ENCODE peak calls at places on chromosome X, in five cellular contexts. J, U, T, F and W are unnamed samples.
A peak's percentile ranks its signal among the peaks of the same experiment; 100 is the strongest.

GRCh38 chrX:15343075-15343476 is 7.8 kb upstream of the PIGA start:
- DNase-seq in J (no peak), U (peak; percentile 35), T (no peak), F (no peak), W (no peak)

GRCh38 chrX:153621949-153622598 is 23.1 kb upstream of the CCNQ start:
- DNase-seq in J (no peak), U (no peak), T (no peak), F (peak; percentile 55), W (no peak)

GRCh38 chrX:48694776-48695523 is 1.6 kb upstream of the SUV39H1 start:
- DNase-seq in J (no peak), U (no peak), T (no peak), F (no peak), W (no peak)

GRCh38 chrX:119667111-119667928 is 25.6 kb downstream of the SEPTIN6 start:
- DNase-seq in J (no peak), U (no peak), T (no peak), F (no peak), W (no peak)

GRCh38 chrX:43836435-43837184 is 45.6 kb downstream of the MAOB start:
- DNase-seq in J (no peak), U (no peak), T (no peak), F (no peak), W (no peak)

GRCh38 chrX:77442728-77443127 is 4.5 kb upstream of the FGF16 start:
- DNase-seq in J (no peak), U (no peak), T (no peak), F (no peak), W (no peak)

GRCh38 chrX:123834116-123834515 is 25.7 kb upstream of the XIAP start:
- DNase-seq in J (no peak), U (no peak), T (no peak), F (no peak), W (no peak)

GRCh38 chrX:45900751-45901150 is 644.5 kb downstream of the ZNF674 start:
- DNase-seq in J (no peak), U (no peak), T (no peak), F (no peak), W (no peak)

GRCh38 chrX:112840382-112841113 is at the start of gene AMOT:
- DNase-seq in J (peak; percentile 81), U (peak; percentile 76), T (peak; percentile 79), F (peak; percentile 90), W (peak; percentile 13)

GRCh38 chrX:132488819-132489255 is at the start of gene MBNL3:
- DNase-seq in J (peak; percentile 54), U (peak; percentile 54), T (peak; percentile 40), F (peak; percentile 80), W (peak; percentile 35)

GRCh38 chrX:110341189-110342035 is 17.2 kb upstream of the RTL9 start:
- DNase-seq in J (no peak), U (no peak), T (no peak), F (no peak), W (no peak)

GRCh38 chrX:151698485-151698884 is 3.2 kb downstream of the PRRG3 start:
- DNase-seq in J (no peak), U (no peak), T (no peak), F (no peak), W (no peak)

GRCh38 chrX:64093761-64094160 is 111.7 kb downstream of the AMER1 start:
- DNase-seq in J (no peak), U (no peak), T (no peak), F (no peak), W (no peak)

GRCh38 chrX:21740329-21741274 is 17.3 kb downstream of the SMPX start:
- DNase-seq in J (peak; percentile 5), U (no peak), T (peak; percentile 43), F (no peak), W (no peak)

GRCh38 chrX:87517571-87518141 is at the start of gene KLHL4:
- DNase-seq in J (no peak), U (no peak), T (no peak), F (no peak), W (no peak)

GRCh38 chrX:51484616-51485015 is 11.8 kb downstream of the NUDT11 start:
- DNase-seq in J (no peak), U (no peak), T (no peak), F (no peak), W (no peak)

GRCh38 chrX:139965421-139965820 is at the start of gene CXorf66:
- DNase-seq in J (no peak), U (no peak), T (no peak), F (no peak), W (no peak)

GRCh38 chrX:137428777-137429564 is 137.0 kb upstream of the ZIC3 start:
- DNase-seq in J (no peak), U (no peak), T (no peak), F (no peak), W (no peak)

GRCh38 chrX:24902808-24903207 is 113.0 kb downstream of the ARX start:
- DNase-seq in J (no peak), U (no peak), T (no peak), F (no peak), W (no peak)

GRCh38 chrX:130704053-130705038 is 198.7 kb downstream of the ENOX2 start:
- DNase-seq in J (no peak), U (no peak), T (no peak), F (no peak), W (no peak)

GRCh38 chrX:48681539-48682183 is 1.9 kb upstream of the WAS start:
- DNase-seq in J (no peak), U (no peak), T (no peak), F (no peak), W (no peak)

GRCh38 chrX:153333271-153333670 is 682 bp upstream of the ZNF275 start:
- DNase-seq in J (no peak), U (no peak), T (no peak), F (no peak), W (no peak)

GRCh38 chrX:33339219-33339618 is 127.9 kb upstream of the DMD start:
- DNase-seq in J (no peak), U (no peak), T (no peak), F (no peak), W (no peak)

GRCh38 chrX:111483876-111484275 is 27.6 kb upstream of the SERTM2 start:
- DNase-seq in J (no peak), U (no peak), T (no peak), F (no peak), W (no peak)

GRCh38 chrX:56802428-56802827 is 73.4 kb downstream of the NBDY start:
- DNase-seq in J (no peak), U (no peak), T (no peak), F (no peak), W (no peak)

GRCh38 chrX:1336331-1337143 is at the start of gene IL3RA:
- DNase-seq in J (no peak), U (peak; percentile 49), T (no peak), F (peak; percentile 65), W (no peak)

GRCh38 chrX:67524428-67524827 is 19.4 kb upstream of the AR start:
- DNase-seq in J (peak; percentile 2), U (no peak), T (no peak), F (no peak), W (no peak)

GRCh38 chrX:31837445-31837844 is 765.6 kb upstream of the FTHL17 start:
- DNase-seq in J (no peak), U (no peak), T (no peak), F (no peak), W (no peak)

GRCh38 chrX:87873988-87874500 is 356.4 kb downstream of the KLHL4 start:
- DNase-seq in J (no peak), U (no peak), T (no peak), F (no peak), W (no peak)

DNA sequence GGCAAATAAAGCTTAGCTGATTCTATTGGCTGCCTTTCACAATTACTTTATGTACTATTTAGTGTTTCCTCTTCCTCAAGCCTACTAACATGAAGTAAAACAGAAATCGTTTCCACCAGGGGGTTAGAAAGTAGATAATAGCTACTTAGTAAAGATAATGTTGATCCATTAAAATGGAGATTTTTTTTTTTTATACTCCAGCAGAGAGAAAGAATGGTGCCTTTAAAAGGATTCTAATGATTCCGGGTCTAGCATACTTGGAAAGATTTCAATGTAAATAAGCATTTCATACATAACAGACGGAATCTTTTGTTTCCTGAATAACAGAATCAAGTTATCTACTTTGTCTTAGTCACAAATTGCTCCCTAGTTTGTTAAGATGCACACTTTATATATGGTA is 37.1 kb downstream of the GK start:
- DNase-seq in J (no peak), U (no peak), T (no peak), F (no peak), W (no peak)
- H3K27ac ChIP-seq in J (no peak overlapping the region), U (no peak overlapping the region), T (no peak overlapping the region), F (no peak overlapping the region), W (no peak overlapping the region)

DNA sequence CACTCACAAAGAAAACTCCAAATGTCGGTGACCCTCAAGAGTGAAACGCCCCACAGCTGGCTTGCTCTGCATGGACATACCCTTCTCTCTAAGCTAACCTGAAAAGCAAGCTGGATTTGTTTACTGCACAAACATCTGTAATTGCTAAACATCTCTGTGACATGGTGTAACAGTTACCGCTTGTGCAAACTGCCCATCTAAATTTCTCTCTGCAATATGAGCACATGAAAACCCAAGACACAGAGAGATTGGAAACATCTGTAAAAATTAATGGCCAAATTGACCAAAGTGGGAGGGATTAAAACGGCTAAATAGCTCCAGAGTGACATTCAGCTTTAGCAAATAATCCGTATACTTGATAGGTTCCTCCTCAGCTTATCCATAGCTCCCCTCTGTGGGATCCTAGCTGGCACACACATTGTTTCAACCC is 155.0 kb upstream of the MAP3K15 start:
- DNase-seq in J (no peak), U (no peak), T (no peak), F (no peak), W (no peak)
- H3K4me3 ChIP-seq in J (no peak overlapping the region), U (no peak overlapping the region), T (peak overlapping the region; percentile 17), F (no peak overlapping the region), W (no peak overlapping the region)

GRCh38 chrX:10051866-10052265 is 84.7 kb downstream of the CLDN34 start:
- DNase-seq in J (no peak), U (no peak), T (no peak), F (no peak), W (no peak)
- H3K27ac ChIP-seq in J (no peak overlapping the region), U (peak overlapping the region; percentile 45), T (no peak overlapping the region), F (no peak overlapping the region), W (no peak overlapping the region)

GRCh38 chrX:37779857-37780256 is at the start of gene CYBB:
- DNase-seq in J (no peak), U (no peak), T (no peak), F (no peak), W (no peak)

GRCh38 chrX:37781808-37782207 is 1.9 kb downstream of the CYBB start:
- DNase-seq in J (no peak), U (no peak), T (no peak), F (no peak), W (no peak)

GRCh38 chrX:37776987-37777325 is 2.9 kb upstream of the CYBB start:
- DNase-seq in J (no peak), U (no peak), T (no peak), F (no peak), W (no peak)

DNA sequence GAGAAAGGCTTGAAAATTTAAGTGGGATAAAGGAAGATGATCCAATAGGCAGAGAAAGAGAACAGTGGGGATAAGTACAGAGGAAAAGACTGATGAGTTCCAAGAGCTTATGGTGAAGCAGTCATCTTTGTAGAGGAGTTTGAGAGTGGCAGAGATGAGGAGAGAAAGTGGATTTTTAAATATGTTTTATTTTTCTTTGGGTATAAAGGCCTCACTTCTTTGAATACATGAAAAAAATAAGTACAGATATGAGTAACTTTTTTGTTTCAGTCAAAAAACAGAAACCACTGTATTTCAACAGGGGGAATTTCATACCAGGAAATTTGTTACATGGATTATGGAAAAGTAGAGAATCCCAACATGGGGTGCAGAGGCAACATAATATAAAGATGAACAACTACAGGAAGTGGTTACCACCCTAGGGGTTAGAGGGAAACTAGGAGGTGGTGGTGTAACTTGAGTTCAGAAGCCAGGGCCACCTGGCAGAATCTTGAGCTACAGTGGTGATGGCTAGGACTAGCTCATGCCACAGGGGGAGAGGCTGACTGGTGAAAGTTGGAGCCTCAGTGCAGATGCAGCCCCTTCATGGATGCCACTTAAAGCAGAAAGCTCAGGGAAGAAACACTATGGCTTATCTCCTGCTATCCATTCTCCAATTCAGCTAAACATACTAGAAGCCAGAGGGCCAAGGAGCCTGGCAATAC is 3.4 kb upstream of the CYBB start:
- DNase-seq in J (no peak), U (no peak), T (no peak), F (no peak), W (no peak)
- H3K4me3 ChIP-seq in J (no peak overlapping the region), U (no peak overlapping the region), T (no peak overlapping the region), F (no peak overlapping the region), W (no peak overlapping the region)